ENCODE peak calls at places on chromosomes 6 and 20, in nine cellular contexts. Z is endodermal cell; H is ELF-1; W is caudate nucleus; T is activated T-helper 2 cell treated with anti-CD3 and anti-CD28 coated beads, Interferon-gamma antibody, Interleukin-2, Interleukin-4, amounts not matched to agents 10 μg/mL and 5 μg/mL and 100 μg/mL, durations not matched to agents 14 hours and 24 hours and 36 hours; Q is effector CD8-positive, alpha-beta T cell; G is LHCN-M2; F is activated T-cell treated with anti-CD3 and anti-CD28 coated beads, Interleukin-2, amount 50 U/mL, for 72 hours; O is EH. A is an unnamed sample.

GRCh38 chr6:10745116-10745515 is 2.5 kb upstream of the TMEM14B start:
- DNase-seq in Z (no peak), H (peak), W (no peak), T (no peak), Q (no peak), G (no peak), F (no peak), O (no peak), A (no peak)

GRCh38 chr6:72140795-72141194 is 254.4 kb downstream of the RIMS1 start:
- DNase-seq in Z (no peak), H (no peak), W (no peak), T (no peak), Q (no peak), G (peak), F (no peak), O (peak), A (peak)

GRCh38 chr20:9852566-9852965 is 13.7 kb upstream of the PAK5 start:
- DNase-seq in Z (no peak), H (no peak), W (no peak), T (no peak), Q (no peak), G (no peak), F (no peak), O (no peak), A (no peak)

GRCh38 chr6:3419624-3420272 is 37.1 kb downstream of the SLC22A23 start:
- DNase-seq in Z (no peak), H (no peak), W (no peak), T (no peak), Q (no peak), G (peak), F (no peak), O (peak), A (peak)

GRCh38 chr20:54554006-54554405 is 78.6 kb downstream of the DOK5 start:
- DNase-seq in Z (no peak), H (no peak), W (no peak), T (no peak), Q (no peak), G (no peak), F (no peak), O (no peak), A (no peak)

GRCh38 chr6:44976677-44977405 is 351.3 kb upstream of the RUNX2 start:
- DNase-seq in Z (no peak), H (no peak), W (no peak), T (no peak), Q (no peak), G (peak), F (peak), O (peak), A (peak)

GRCh38 chr6:88422831-88423230 is 256.7 kb upstream of the CNR1 start:
- DNase-seq in Z (peak), H (peak), W (no peak), T (no peak), Q (no peak), G (no peak), F (no peak), O (peak), A (peak)

GRCh38 chr6:84597238-84597875 is 167.0 kb downstream of the TBX18 start:
- DNase-seq in Z (no peak), H (no peak), W (no peak), T (no peak), Q (no peak), G (no peak), F (no peak), O (no peak), A (peak)

GRCh38 chr20:2329286-2329685 is 33.5 kb downstream of the TGM3 start:
- DNase-seq in Z (no peak), H (no peak), W (no peak), T (no peak), Q (no peak), G (no peak), F (no peak), O (no peak), A (no peak)

GRCh38 chr20:9609892-9610502 is 95.6 kb downstream of the LAMP5 start:
- DNase-seq in Z (peak), H (peak), W (no peak), T (no peak), Q (no peak), G (peak), F (peak), O (peak), A (peak)

GRCh38 chr6:107655245-107655644 is 165.3 kb downstream of the SOBP start:
- DNase-seq in Z (peak), H (peak), W (no peak), T (no peak), Q (no peak), G (no peak), F (no peak), O (no peak), A (peak)

GRCh38 chr6:167770291-167770955 is 56.3 kb upstream of the AFDN start:
- DNase-seq in Z (no peak), H (no peak), W (no peak), T (no peak), Q (no peak), G (no peak), F (no peak), O (no peak), A (no peak)

GRCh38 chr6:151391021-151391470 is 313 bp downstream of the ZBTB2 start:
- DNase-seq in Z (peak), H (peak), W (peak), T (peak), Q (peak), G (peak), F (peak), O (peak), A (peak)

GRCh38 chr6:35091353-35092083 is 49.6 kb downstream of the TCP11 start:
- DNase-seq in Z (peak), H (no peak), W (no peak), T (no peak), Q (no peak), G (no peak), F (no peak), O (peak), A (no peak)

GRCh38 chr20:49668181-49668877 is 45.3 kb downstream of the B4GALT5 start:
- DNase-seq in Z (no peak), H (no peak), W (no peak), T (peak), Q (peak), G (no peak), F (peak), O (no peak), A (no peak)

GRCh38 chr6:132132911-132133639 is 181.9 kb upstream of the CCN2 start:
- DNase-seq in Z (no peak), H (no peak), W (no peak), T (no peak), Q (no peak), G (peak), F (no peak), O (peak), A (peak)

GRCh38 chr20:61644387-61645076 is 392.5 kb downstream of the CDH4 start:
- DNase-seq in Z (no peak), H (peak), W (no peak), T (no peak), Q (no peak), G (no peak), F (no peak), O (no peak), A (peak)

GRCh38 chr20:48928832-48929725 is 7.6 kb downstream of the ARFGEF2 start:
- DNase-seq in Z (no peak), H (no peak), W (no peak), T (no peak), Q (no peak), G (no peak), F (no peak), O (peak), A (peak)

GRCh38 chr6:16413399-16413798 is 175.0 kb downstream of the GMPR start:
- DNase-seq in Z (no peak), H (no peak), W (no peak), T (no peak), Q (no peak), G (no peak), F (peak), O (no peak), A (no peak)

GRCh38 chr20:653590-654426 is 808 bp upstream of the SRXN1 start:
- DNase-seq in Z (no peak), H (no peak), W (no peak), T (no peak), Q (no peak), G (no peak), F (no peak), O (no peak), A (no peak)